ENCODE peak calls at places on chromosomes 5 and 9, in eight cellular contexts. I is OCI-LY7, J is heart right ventricle, C is left ventricle myocardium inferior, A is stomach, O is lung, M is A549, X is pancreas. E is an unnamed sample. For H3K4me1, the result is how much of the 10 kb centered on the place peaks cover.

GRCh38 chr5:150960791-150961396 is 56.1 kb upstream of the ZNF300 start:
- DNase-seq in I (peak), J (no peak), C (no peak), A (no peak), O (no peak), M (no peak), X (no peak), E (no peak)

GRCh38 chr5:95644351-95645042 is 2.1 kb upstream of the RFESD start:
- DNase-seq in I (peak), J (no peak), C (no peak), A (peak), O (peak), M (peak), X (peak), E (no peak)

GRCh38 chr5:90134892-90135291 is 274.7 kb downstream of the CETN3 start:
- DNase-seq in I (no peak), J (peak), C (peak), A (peak), O (no peak), M (no peak), X (no peak), E (peak)

GRCh38 chr9:107488400-107489143 is 997 bp downstream of the KLF4 start:
- DNase-seq in I (no peak), J (peak), C (peak), A (peak), O (peak), M (peak), X (peak), E (peak)

GRCh38 chr9:130290353-130291181 is 25.0 kb downstream of the HMCN2 start:
- DNase-seq in I (no peak), J (no peak), C (peak), A (no peak), O (peak), M (no peak), X (no peak), E (no peak)

GRCh38 chr9:80797841-80798688 is 891.3 kb downstream of the TLE1 start:
- DNase-seq in I (no peak), J (peak), C (peak), A (no peak), O (no peak), M (no peak), X (no peak), E (no peak)

GRCh38 chr5:31809037-31809910 is 170.3 kb downstream of the PDZD2 start:
- DNase-seq in I (peak), J (peak), C (peak), A (peak), O (peak), M (peak), X (peak), E (peak)

GRCh38 chr9:29685531-29685930 is 2112.2 kb upstream of the C9orf72 start:
- DNase-seq in I (no peak), J (no peak), C (no peak), A (no peak), O (no peak), M (no peak), X (no peak), E (no peak)

GRCh38 chr9:87255437-87256155 is 242.1 kb upstream of the DAPK1 start:
- DNase-seq in I (no peak), J (no peak), C (no peak), A (no peak), O (no peak), M (no peak), X (no peak), E (no peak)

GRCh38 chr9:20243866-20244647 is 378.2 kb downstream of the MLLT3 start:
- DNase-seq in I (no peak), J (no peak), C (no peak), A (no peak), O (no peak), M (no peak), X (no peak), E (no peak)

GRCh38 chr5:78515665-78516064 is 132.9 kb downstream of the LHFPL2 start:
- DNase-seq in I (no peak), J (no peak), C (no peak), A (no peak), O (no peak), M (no peak), X (no peak), E (no peak)

GRCh38 chr9:96611302-96611701 is 8.3 kb downstream of the CDC14B start:
- DNase-seq in I (no peak), J (no peak), C (no peak), A (no peak), O (no peak), M (no peak), X (no peak), E (no peak)
- H3K4me1 ChIP-seq in I (under half), J (under half), C (half or more), A (under half), O (under half), M (under half), X (under half), E (under half)

GRCh38 chr9:36744678-36745077 is 172.0 kb downstream of the MELK start:
- DNase-seq in I (no peak), J (no peak), C (no peak), A (no peak), O (no peak), M (no peak), X (no peak), E (no peak)

GRCh38 chr9:36742264-36742663 is 169.6 kb downstream of the MELK start:
- DNase-seq in I (peak), J (no peak), C (no peak), A (no peak), O (no peak), M (no peak), X (no peak), E (no peak)

GRCh38 chr9:36738318-36738975 is 165.8 kb downstream of the MELK start:
- DNase-seq in I (no peak), J (no peak), C (no peak), A (no peak), O (no peak), M (peak), X (no peak), E (no peak)

GRCh38 chr9:36739538-36740116 is 166.9 kb downstream of the MELK start:
- DNase-seq in I (no peak), J (no peak), C (no peak), A (no peak), O (no peak), M (no peak), X (no peak), E (no peak)
- TF ChIP-seq CTCF in I (no peak), J (no peak), C (no peak), A (no peak), O (no peak), M (no peak), X (no peak), E (no peak)

DNA sequence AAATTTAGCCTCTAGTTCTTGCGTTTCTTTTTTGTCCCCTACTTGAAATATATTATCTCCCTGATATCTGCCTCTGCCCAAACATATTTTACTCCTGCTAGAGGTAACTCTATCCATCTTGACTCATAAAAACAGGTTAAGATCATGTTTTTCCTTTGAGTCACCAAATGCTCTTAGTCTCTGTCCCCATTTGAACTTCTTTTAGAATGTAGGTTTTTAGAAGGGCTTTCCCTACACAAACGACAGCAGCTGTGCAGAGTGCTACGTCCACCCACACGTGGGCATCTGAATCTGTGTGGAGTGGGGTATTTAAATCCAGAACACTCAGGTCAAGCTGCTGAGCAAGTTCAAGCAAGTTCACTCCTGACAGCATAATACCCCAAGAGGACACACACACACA is 2.2 kb downstream of the HSD17B3 start:
- DNase-seq in I (no peak), J (no peak), C (no peak), A (no peak), O (no peak), M (no peak), X (no peak), E (no peak)
- H3K4me3 ChIP-seq in I (no peak), J (no peak), C (no peak), A (no peak), O (no peak), M (no peak), X (no peak), E (no peak)

GRCh38 chr9:114643906-114644305 is 13.7 kb downstream of the TEX53 start:
- DNase-seq in I (no peak), J (no peak), C (no peak), A (no peak), O (no peak), M (no peak), X (no peak), E (no peak)
- H3K4me1 ChIP-seq in I (under half), J (under half), C (under half), A (under half), O (under half), M (under half), X (under half), E (under half)

GRCh38 chr9:136584401-136585328 is 38.8 kb upstream of the NOTCH1 start:
- DNase-seq in I (no peak), J (no peak), C (no peak), A (peak), O (no peak), M (no peak), X (peak), E (no peak)
- TF ChIP-seq CTCF in I (no peak), J (no peak), C (no peak), A (no peak), O (no peak), M (no peak), X (no peak), E (no peak)

GRCh38 chr5:135869935-135870334 is 25.7 kb downstream of the IL9 start:
- DNase-seq in I (no peak), J (no peak), C (no peak), A (no peak), O (no peak), M (no peak), X (no peak), E (no peak)
- H3K4me3 ChIP-seq in I (no peak), J (no peak), C (no peak), A (no peak), O (no peak), M (no peak), X (no peak), E (no peak)

E was measured in ascending aorta.